ENCODE peak calls at places on chromosomes 11 and 22, in four cellular contexts. Z is PC-3, F is A549, I is K562. M is an unnamed sample.

GRCh38 chr11:3161720-3162409 is 3.2 kb downstream of the OSBPL5 start:
- DNase-seq in I (no peak), F (no peak), Z (no peak), M (no peak)

GRCh38 chr22:25878933-25879332 is 136.9 kb downstream of the MYO18B start:
- DNase-seq in I (no peak), F (no peak), Z (no peak), M (no peak)

GRCh38 chr11:22430286-22430685 is 92.1 kb downstream of the SLC17A6 start:
- DNase-seq in F (no peak), I (no peak), Z (no peak), M (no peak)

GRCh38 chr11:111644922-111645321 is 42.7 kb downstream of the SIK2 start:
- DNase-seq in F (no peak), I (no peak), Z (no peak), M (no peak)

GRCh38 chr11:63670738-63671321 is 346 bp downstream of the ATL3 start:
- DNase-seq in I (no peak), Z (peak), F (peak), M (no peak)

GRCh38 chr11:118086913-118087768 is at the start of gene SMIM35:
- DNase-seq in F (no peak), Z (no peak), I (no peak), M (no peak)

GRCh38 chr11:86722041-86722440 is 49.6 kb upstream of the ME3 start:
- DNase-seq in I (no peak), Z (peak), F (no peak), M (no peak)

GRCh38 chr11:5722622-5723021 is 13.6 kb upstream of the OR56B1 start:
- DNase-seq in F (no peak), I (no peak), Z (no peak), M (no peak)

GRCh38 chr11:94544832-94545640 is 1.3 kb downstream of the FUT4 start:
- DNase-seq in Z (no peak), I (peak), F (no peak), M (no peak)

GRCh38 chr22:43449205-43449830 is 37.5 kb downstream of the MPPED1 start:
- DNase-seq in Z (no peak), I (peak), F (no peak), M (no peak)

GRCh38 chr11:17354070-17354924 is 2.7 kb downstream of the NCR3LG1 start:
- DNase-seq in I (peak), F (peak), Z (peak), M (no peak)

GRCh38 chr11:86955111-86955673 is at the start of gene FZD4:
- DNase-seq in Z (peak), F (peak), I (peak), M (no peak)

GRCh38 chr11:1570896-1571759 is 943 bp downstream of the DUSP8 start:
- DNase-seq in F (no peak), Z (no peak), I (peak), M (no peak)

GRCh38 chr22:39530692-39531331 is 1.7 kb downstream of the RPS19BP1 start:
- DNase-seq in I (peak), F (no peak), Z (peak), M (no peak)

GRCh38 chr22:26894766-26895485 is 237.5 kb downstream of the MIAT start:
- DNase-seq in Z (peak), F (peak), I (no peak), M (peak)

GRCh38 chr22:42613869-42614268 is 814 bp downstream of the POLDIP3 start:
- DNase-seq in Z (peak), F (no peak), I (no peak), M (no peak)

GRCh38 chr11:44229003-44229570 is 80.9 kb downstream of the ALX4 start:
- DNase-seq in Z (peak), I (no peak), F (no peak), M (peak)

GRCh38 chr22:48849963-48850657 is 977.6 kb downstream of the BRD1 start:
- DNase-seq in Z (no peak), F (no peak), I (no peak), M (no peak)

GRCh38 chr11:74739546-74740270 is 8.5 kb upstream of the CHRDL2 start:
- DNase-seq in Z (peak), I (peak), F (peak), M (peak)

GRCh38 chr11:1744137-1744878 is 6.1 kb downstream of the IFITM10 start:
- DNase-seq in I (no peak), F (no peak), Z (no peak), M (no peak)

GRCh38 chr11:17314232-17314547 is 37.4 kb upstream of the NCR3LG1 start:
- DNase-seq in F (no peak), Z (peak), I (no peak), M (peak)

GRCh38 chr22:36029406-36029755 is 757 bp upstream of the RBFOX2 start:
- DNase-seq in Z (no peak), I (no peak), F (no peak), M (no peak)

GRCh38 chr22:29574762-29575450 is 6.0 kb downstream of the NIPSNAP1 start:
- DNase-seq in F (no peak), I (no peak), Z (no peak), M (no peak)

GRCh38 chr11:27861706-27862430 is 161.6 kb upstream of the BDNF start:
- DNase-seq in I (no peak), Z (peak), F (peak), M (peak)

GRCh38 chr11:111540114-111540920 is at the start of gene LAYN:
- DNase-seq in Z (no peak), F (no peak), I (no peak), M (no peak)

GRCh38 chr11:75873417-75874148 is 58.6 kb downstream of the UVRAG start:
- DNase-seq in F (no peak), I (no peak), Z (no peak), M (no peak)

GRCh38 chr22:38248280-38248679 is 24.5 kb downstream of the TMEM184B start:
- DNase-seq in Z (no peak), I (no peak), F (no peak), M (no peak)
- H3K27ac ChIP-seq in Z (no peak), I (no peak), F (no peak), M (no peak)

GRCh38 chr11:103803062-103803461 is 233.4 kb upstream of the DDI1 start:
- DNase-seq in I (no peak), Z (no peak), F (no peak), M (no peak)
- H3K27ac ChIP-seq in I (no peak), Z (no peak), F (peak), M (no peak)

DNA sequence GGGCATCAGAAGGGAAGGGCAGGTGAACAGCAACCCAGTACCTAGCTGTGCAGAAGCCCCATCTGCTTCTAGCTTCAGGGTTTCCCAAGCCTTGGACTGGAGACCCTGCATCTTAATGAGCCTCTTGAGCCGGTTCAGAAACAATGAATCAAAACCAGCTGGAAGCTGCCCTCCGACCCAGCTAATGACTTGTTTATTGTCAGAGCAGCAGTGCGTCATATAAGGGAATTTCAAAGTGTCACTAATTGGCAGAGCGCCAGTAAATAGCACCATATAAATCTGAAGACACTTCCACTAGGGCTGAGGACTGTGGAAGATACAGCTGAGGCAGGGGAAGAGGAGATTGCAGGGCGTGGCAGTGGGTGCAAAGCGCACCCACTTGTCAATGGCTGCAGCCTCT is 57.5 kb downstream of the RPUSD4 start:
- DNase-seq in F (no peak), Z (peak), I (no peak), M (no peak)
- H3K27ac ChIP-seq in F (no peak), Z (no peak), I (no peak), M (no peak)

GRCh38 chr22:20516399-20516798 is 9.0 kb downstream of the MED15 start:
- DNase-seq in Z (no peak), F (no peak), I (peak), M (no peak)
- H3K27ac ChIP-seq in Z (no peak), F (no peak), I (no peak), M (peak)

DNA sequence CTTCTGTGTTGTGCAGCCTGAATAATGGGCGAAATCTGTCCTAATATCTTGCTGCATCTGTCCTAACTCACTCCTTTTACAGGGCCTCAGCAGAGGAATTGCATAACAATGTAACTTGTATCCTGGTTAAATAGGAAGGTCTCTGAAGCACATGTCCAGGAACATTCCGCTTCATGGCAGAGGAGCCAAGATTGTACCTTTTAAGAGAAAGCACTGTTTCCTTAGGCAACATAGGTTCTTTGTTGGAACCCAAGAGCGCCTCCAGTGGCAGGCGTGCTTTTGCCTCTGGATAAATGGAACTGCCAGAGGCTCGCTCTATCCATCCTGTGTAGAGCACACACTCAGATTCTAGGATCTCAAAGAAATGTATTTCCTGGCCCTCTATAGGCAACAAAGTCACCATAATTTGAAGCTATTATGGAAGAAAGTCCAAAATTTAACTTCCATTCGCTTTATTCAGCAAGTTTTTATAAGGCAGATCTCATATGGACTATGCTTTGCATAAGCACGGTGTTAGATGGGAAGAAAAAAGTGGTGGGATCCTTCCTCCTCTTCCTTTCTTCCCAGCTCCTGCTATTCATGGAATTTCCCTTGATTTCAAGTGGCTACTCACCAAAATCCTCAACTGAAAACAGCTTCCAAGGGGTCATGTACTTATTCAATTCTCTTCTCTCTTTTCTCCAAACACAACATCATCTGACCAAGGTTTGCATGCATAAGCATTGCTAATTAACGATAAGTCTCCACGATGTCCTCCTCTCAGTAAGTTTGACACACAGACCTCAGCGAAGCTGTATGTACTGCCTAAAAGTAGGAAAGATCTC is at the start of gene BLID:
- DNase-seq in Z (peak), F (peak), I (no peak), M (no peak)
- H3K27ac ChIP-seq in Z (no peak), F (no peak), I (no peak), M (no peak)

GRCh38 chr11:120126543-120126942 is 11.4 kb downstream of the TRIM29 start:
- DNase-seq in Z (no peak), F (no peak), I (peak), M (no peak)
- H3K27ac ChIP-seq in Z (no peak), F (no peak), I (no peak), M (peak)